ENCODE peak calls at places on chromosome 9, in four cellular contexts. B is upper lobe of left lung, U is GM12878, A is A549. S is an unnamed sample.

GRCh38 chr9:34262971-34263370 is 66.1 kb downstream of the KIF24 start:
- DNase-seq in B (no peak), A (no peak), U (no peak), S (no peak)

GRCh38 chr9:131308452-131308851 is 18.9 kb downstream of the PLPP7 start:
- DNase-seq in B (no peak), A (no peak), U (no peak), S (no peak)

GRCh38 chr9:6186691-6187090 is 28.9 kb upstream of the IL33 start:
- DNase-seq in A (no peak), B (no peak), U (no peak), S (no peak)

GRCh38 chr9:99635032-99635431 is 186.7 kb upstream of the NR4A3 start:
- DNase-seq in U (no peak), B (no peak), A (no peak), S (no peak)

GRCh38 chr9:7237473-7238243 is 479.9 kb downstream of the KDM4C start:
- DNase-seq in U (no peak), A (no peak), B (no peak), S (no peak)

GRCh38 chr9:119003218-119003617 is 366.0 kb downstream of the BRINP1 start:
- DNase-seq in U (no peak), B (no peak), A (no peak), S (no peak)

GRCh38 chr9:134099123-134099761 is 31.4 kb upstream of the BRD3 start:
- DNase-seq in A (peak), U (peak), B (peak), S (peak)

GRCh38 chr9:108562176-108562575 is 293.6 kb downstream of the ACTL7B start:
- DNase-seq in U (no peak), A (no peak), B (no peak), S (no peak)

GRCh38 chr9:76789850-76790249 is 25.6 kb downstream of the PCA3 start:
- DNase-seq in A (no peak), B (no peak), U (no peak), S (no peak)

GRCh38 chr9:137195525-137196220 is 4.9 kb downstream of the TPRN start:
- DNase-seq in A (no peak), B (peak), U (no peak), S (peak)

GRCh38 chr9:93895535-93895934 is 59.6 kb downstream of the BARX1 start:
- DNase-seq in B (no peak), A (no peak), U (no peak), S (no peak)

GRCh38 chr9:129752915-129753724 is at the start of gene PTGES:
- DNase-seq in B (peak), A (peak), U (no peak), S (peak)

GRCh38 chr9:103397868-103398600 is 402.9 kb downstream of the CYLC2 start:
- DNase-seq in B (no peak), U (no peak), A (peak), S (peak)

GRCh38 chr9:130042406-130042930 is 521 bp downstream of the FNBP1 start:
- DNase-seq in U (no peak), B (peak), A (no peak), S (peak)

GRCh38 chr9:129458663-129459549 is 162.0 kb downstream of the C9orf50 start:
- DNase-seq in A (no peak), B (peak), U (no peak), S (peak)

GRCh38 chr9:91174772-91175171 is 186.9 kb downstream of the AUH start:
- DNase-seq in U (no peak), A (no peak), B (no peak), S (no peak)

GRCh38 chr9:673264-673965 is 168.1 kb upstream of the DMRT1 start:
- DNase-seq in U (no peak), B (no peak), A (no peak), S (no peak)

GRCh38 chr9:125750656-125751035 is 3.5 kb downstream of the PBX3 start:
- DNase-seq in A (no peak), B (no peak), U (no peak), S (no peak)

GRCh38 chr9:129263836-129264235 is 85.8 kb upstream of the IER5L start:
- DNase-seq in A (no peak), B (no peak), U (no peak), S (no peak)

GRCh38 chr9:69292078-69292477 is 32.9 kb upstream of the ENTREP1 start:
- DNase-seq in U (no peak), A (peak), B (no peak), S (no peak)

GRCh38 chr9:3968891-3969290 is 331.0 kb downstream of the GLIS3 start:
- DNase-seq in A (peak), B (no peak), U (no peak), S (no peak)

GRCh38 chr9:132162764-132163456 is 1.1 kb downstream of the NTNG2 start:
- DNase-seq in B (peak), U (no peak), A (no peak), S (no peak)

GRCh38 chr9:112384690-112385089 is 4.8 kb downstream of the HSDL2 start:
- DNase-seq in B (no peak), U (no peak), A (no peak), S (no peak)

GRCh38 chr9:126417684-126418083 is 91.1 kb downstream of the MVB12B start:
- DNase-seq in U (no peak), B (no peak), A (no peak), S (no peak)

GRCh38 chr9:109349431-109349846 is 28.6 kb upstream of the EPB41L4B start:
- DNase-seq in U (no peak), A (peak), B (no peak), S (no peak)

GRCh38 chr9:111959468-111959941 is 62.9 kb downstream of the UGCG start:
- DNase-seq in A (peak), U (no peak), B (no peak), S (peak)

GRCh38 chr9:121921444-121921843 is 171.7 kb downstream of the TTLL11 start:
- DNase-seq in A (no peak), U (no peak), B (no peak), S (no peak)

GRCh38 chr9:125600194-125600593 is 106.8 kb downstream of the MAPKAP1 start:
- DNase-seq in A (no peak), B (no peak), U (no peak), S (peak)

GRCh38 chr9:7169717-7170348 is 412.1 kb downstream of the KDM4C start:
- DNase-seq in A (no peak), B (no peak), U (no peak), S (no peak)

GRCh38 chr9:38641985-38642864 is 21.8 kb upstream of the ANKRD18A start:
- DNase-seq in U (no peak), B (no peak), A (peak), S (peak)

GRCh38 chr9:6552033-6552737 is 93.3 kb downstream of the GLDC start:
- DNase-seq in A (no peak), U (no peak), B (no peak), S (no peak)

GRCh38 chr9:10339152-10339551 is 273.6 kb downstream of the PTPRD start:
- DNase-seq in A (no peak), U (no peak), B (no peak), S (no peak)

DNA sequence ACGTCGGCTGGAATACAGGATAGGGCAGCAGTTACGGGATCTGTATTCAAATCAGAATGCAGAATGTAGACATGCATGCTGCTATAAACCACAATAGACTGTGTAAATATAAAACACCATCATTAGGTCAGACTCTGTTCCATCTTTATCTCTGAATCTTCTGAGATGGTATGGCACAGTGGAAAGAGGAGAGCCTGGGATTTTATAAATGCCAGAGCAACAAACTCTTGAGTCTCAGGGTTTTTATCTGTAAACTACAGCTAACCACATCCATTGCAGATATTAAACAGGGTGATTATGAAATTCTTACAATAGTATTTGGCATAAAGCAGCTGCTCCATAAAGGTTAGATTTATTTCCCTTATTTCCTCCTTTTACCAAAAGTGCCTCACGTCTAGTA is 108.7 kb downstream of the ZDHHC21 start:
- DNase-seq in A (no peak), U (no peak), B (no peak), S (no peak)
- TF ChIP-seq EP300 in A (no peak), U (no peak), B (no peak), S (no peak)

GRCh38 chr9:120877276-120878034 is 467 bp upstream of the PHF19 start:
- DNase-seq in A (peak), B (peak), U (no peak), S (peak)
- TF ChIP-seq EP300 in A (no peak), B (no peak), U (no peak), S (no peak)

GRCh38 chr9:123686849-123687233 is 243.1 kb downstream of the DENND1A start:
- DNase-seq in A (no peak), B (no peak), U (no peak), S (no peak)
- TF ChIP-seq EP300 in A (no peak), B (no peak), U (no peak), S (no peak)

GRCh38 chr9:94974154-94974860 is 247.8 kb downstream of the AOPEP start:
- DNase-seq in B (no peak), A (no peak), U (no peak), S (no peak)
- TF ChIP-seq EP300 in B (no peak), A (no peak), U (no peak), S (no peak)

DNA sequence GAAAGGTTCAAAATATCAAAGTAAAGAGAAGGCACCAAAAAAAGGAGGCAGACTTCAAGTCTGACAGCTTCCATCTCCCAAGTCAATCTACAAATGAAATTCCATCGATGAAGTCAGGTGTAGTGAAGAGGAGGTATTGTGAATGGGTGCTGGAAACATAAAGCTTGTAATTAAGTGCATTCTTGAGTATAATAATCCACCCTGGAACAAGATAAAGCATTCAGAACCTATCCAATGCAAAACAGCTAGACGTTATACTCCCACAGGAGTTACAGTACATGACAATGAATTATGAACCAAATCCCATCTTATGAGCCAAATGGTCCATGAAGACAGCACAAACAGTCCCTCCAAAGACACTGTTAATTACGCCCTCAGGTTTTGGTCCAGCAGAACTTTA is 22.3 kb downstream of the BNC2 start:
- DNase-seq in U (no peak), B (no peak), A (no peak), S (no peak)
- TF ChIP-seq EP300 in U (no peak), B (no peak), A (no peak), S (no peak)

DNA sequence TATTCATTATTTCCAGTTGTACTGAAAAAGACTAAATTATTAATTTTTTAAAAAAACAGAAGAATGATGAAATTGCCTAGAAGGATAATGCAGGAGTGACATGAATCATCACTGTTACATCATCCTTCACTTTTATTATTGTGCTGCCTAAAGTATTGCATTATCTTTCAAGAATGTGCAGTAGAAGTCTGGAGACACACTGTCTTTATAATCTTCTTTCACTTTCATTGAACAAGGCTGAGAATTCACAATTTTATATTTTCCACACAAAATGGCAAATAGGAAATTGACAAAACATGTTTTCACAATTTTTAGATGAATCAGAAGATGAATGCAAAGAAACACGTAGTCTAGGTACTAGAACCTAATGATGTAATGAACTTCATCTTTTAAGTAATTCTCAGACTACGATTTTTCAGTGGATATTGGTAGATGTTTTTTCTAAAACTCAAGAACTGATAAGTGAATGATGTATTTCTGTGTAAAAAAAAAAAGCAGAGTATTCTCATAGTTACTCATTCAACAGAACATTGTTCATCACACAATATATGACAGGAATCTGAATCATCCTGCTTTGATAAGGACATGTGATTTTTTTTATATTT is 131.5 kb upstream of the GRHPR start:
- DNase-seq in U (no peak), A (peak), B (no peak), S (no peak)
- TF ChIP-seq EP300 in U (no peak), A (no peak), B (no peak), S (no peak)

GRCh38 chr9:21383627-21384026 is 1.6 kb downstream of the IFNA2 start:
- DNase-seq in A (no peak), U (no peak), B (no peak), S (no peak)

GRCh38 chr9:21381752-21382339 is 3.4 kb downstream of the IFNA2 start:
- DNase-seq in U (peak), A (peak), B (no peak), S (no peak)

DNA sequence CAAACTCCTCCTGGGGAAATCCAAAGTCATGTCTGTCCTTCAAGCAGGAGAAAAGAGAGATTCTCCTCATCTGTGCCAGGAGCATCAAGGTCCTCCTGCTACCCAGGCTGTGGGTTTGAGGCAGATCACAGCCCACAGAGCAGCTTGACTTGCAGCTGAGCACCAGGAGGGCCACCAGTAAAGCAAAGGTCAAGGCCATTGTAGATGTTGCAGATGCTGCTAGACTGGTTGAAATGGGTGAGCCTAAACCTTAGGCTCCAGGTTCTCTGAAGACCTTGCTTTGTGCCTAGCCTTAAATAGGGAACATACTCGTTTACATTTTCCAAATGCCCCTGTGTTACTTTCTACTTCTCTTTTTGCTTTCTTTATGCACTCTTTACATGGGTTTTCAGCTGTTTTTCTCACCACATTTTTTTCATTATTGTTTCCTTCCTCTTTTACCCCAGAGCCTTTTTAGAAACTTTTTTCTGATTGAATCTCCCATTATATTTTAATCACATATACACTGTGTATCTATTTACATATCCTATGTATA is at the start of gene IFNA2:
- DNase-seq in A (no peak), B (no peak), U (peak), S (no peak)
- TF ChIP-seq EP300 in A (no peak), B (no peak), U (no peak), S (no peak)

GRCh38 chr9:98330831-98331230 is 75.4 kb upstream of the TBC1D2 start:
- DNase-seq in A (no peak), U (no peak), B (no peak), S (no peak)

GRCh38 chr9:98331536-98332259 is 76.2 kb upstream of the TBC1D2 start:
- DNase-seq in B (no peak), U (no peak), A (no peak), S (no peak)

GRCh38 chr9:98333703-98334582 is 78.5 kb upstream of the TBC1D2 start:
- DNase-seq in B (no peak), A (peak), U (no peak), S (no peak)

GRCh38 chr9:98334796-98335195 is 79.3 kb upstream of the TBC1D2 start:
- DNase-seq in B (no peak), U (no peak), A (no peak), S (no peak)

DNA sequence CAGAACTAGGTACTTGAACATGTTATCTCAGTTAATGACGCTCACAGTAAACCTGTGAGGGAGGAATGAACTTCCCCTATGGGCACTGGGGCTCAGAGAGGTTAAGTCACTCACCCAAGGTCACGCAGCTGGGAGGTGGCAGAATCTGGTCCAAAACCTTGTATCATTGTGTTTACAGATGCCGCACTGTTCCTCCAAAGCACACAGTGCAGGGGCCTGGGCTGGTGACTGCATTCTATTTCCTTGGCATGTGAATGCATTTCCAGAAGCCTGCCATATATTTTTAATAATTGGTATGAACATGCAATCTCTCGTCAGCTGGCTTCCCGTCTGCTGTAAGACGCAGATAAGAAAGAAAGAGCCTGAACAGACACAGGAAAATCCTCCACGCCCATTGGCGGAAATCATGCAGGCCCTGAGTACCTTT is 77.0 kb upstream of the TBC1D2 start:
- DNase-seq in B (no peak), U (no peak), A (no peak), S (no peak)
- TF ChIP-seq EP300 in B (peak), U (no peak), A (no peak), S (no peak)

DNA sequence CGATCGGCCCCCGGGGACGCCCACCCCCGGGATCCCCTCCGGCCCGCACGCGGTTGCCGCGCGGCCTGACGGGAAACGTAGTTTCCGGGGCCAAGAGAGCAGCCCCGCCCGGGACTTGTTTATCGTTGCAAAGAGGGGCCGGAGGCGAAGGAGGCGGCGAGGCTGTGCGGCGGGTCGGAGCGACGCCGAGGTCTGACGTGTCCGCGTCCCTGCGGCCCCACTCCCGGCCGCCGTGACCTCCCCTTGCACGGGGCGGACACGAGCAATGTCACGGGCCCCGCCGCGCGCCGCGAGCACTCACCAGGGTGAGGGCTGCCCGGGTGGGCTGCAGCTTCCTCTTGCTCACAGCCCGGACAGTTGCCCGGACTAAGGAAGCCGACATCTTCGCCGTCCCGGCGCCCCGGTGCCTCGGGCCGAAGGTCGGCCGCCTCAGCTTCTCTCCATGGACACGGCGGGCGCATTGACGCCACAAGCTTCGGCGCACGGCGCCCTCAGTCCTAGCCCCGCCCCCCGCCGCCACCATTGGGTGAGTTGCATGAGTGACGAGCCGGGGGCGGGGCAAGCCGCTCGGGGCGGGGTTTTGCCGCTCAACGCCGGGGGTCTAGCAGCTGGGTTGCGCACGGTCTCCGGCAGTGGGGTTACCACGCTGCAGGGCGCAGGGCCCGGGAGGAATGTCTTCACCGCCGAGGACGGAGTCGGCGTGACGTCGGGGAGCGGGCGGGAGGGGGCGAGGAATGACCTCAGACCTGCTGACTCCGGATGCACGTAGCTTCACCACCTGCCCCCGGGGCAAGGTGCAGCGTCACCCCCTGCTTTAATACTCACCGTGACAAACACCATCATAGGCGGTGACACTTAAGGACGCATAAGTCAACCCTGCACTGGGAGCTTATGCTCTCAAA is at the start of gene ISCA1:
- DNase-seq in A (peak), B (peak), U (peak), S (peak)
- TF ChIP-seq EP300 in A (peak), B (no peak), U (no peak), S (no peak)